ENCODE peak calls at places on chromosomes 3 and 15, in eight cellular contexts. I, O, S, P, Y, N, L and M are unnamed samples.

GRCh38 chr3:80785475-80785874 is 976.0 kb downstream of the GBE1 start:
- DNase-seq in I (peak), O (peak), S (peak), P (peak), Y (peak), N (peak), L (no peak), M (no peak)

GRCh38 chr3:120299403-120299802 is 14.4 kb upstream of the GPR156 start:
- DNase-seq in I (no peak), O (peak), S (no peak), P (peak), Y (no peak), N (no peak), L (no peak), M (no peak)

GRCh38 chr3:159257954-159258353 is 456.1 kb downstream of the MFSD1 start:
- DNase-seq in I (no peak), O (no peak), S (no peak), P (no peak), Y (no peak), N (no peak), L (no peak), M (no peak)

GRCh38 chr15:85760531-85761371 is 34.0 kb downstream of the KLHL25 start:
- DNase-seq in I (no peak), O (no peak), S (no peak), P (no peak), Y (no peak), N (no peak), L (no peak), M (no peak)

GRCh38 chr3:52240059-52240885 is 1.3 kb upstream of the TWF2 start:
- DNase-seq in I (no peak), O (peak), S (peak), P (peak), Y (peak), N (peak), L (peak), M (peak)

GRCh38 chr15:67873777-67874176 is 33.9 kb upstream of the RNU6-1 start:
- DNase-seq in I (no peak), O (no peak), S (no peak), P (no peak), Y (no peak), N (no peak), L (no peak), M (no peak)

GRCh38 chr3:77618686-77619085 is 578.8 kb downstream of the ROBO2 start:
- DNase-seq in I (no peak), O (no peak), S (no peak), P (no peak), Y (no peak), N (no peak), L (no peak), M (no peak)

GRCh38 chr15:86634992-86635608 is 555.4 kb downstream of the AGBL1 start:
- DNase-seq in I (no peak), O (no peak), S (no peak), P (no peak), Y (no peak), N (no peak), L (no peak), M (no peak)

GRCh38 chr3:69740103-69741021 is 1.1 kb downstream of the MITF start:
- DNase-seq in I (peak), O (peak), S (peak), P (peak), Y (no peak), N (peak), L (no peak), M (no peak)

GRCh38 chr3:115877647-115877934 is 254.3 kb downstream of the GAP43 start:
- DNase-seq in I (no peak), O (no peak), S (no peak), P (no peak), Y (no peak), N (no peak), L (peak), M (no peak)

GRCh38 chr3:32640939-32641725 is 43.9 kb upstream of the CNOT10 start:
- DNase-seq in I (no peak), O (peak), S (no peak), P (no peak), Y (no peak), N (no peak), L (peak), M (no peak)

GRCh38 chr3:45642731-45643152 is 46.5 kb upstream of the SACM1L start:
- DNase-seq in I (peak), O (peak), S (no peak), P (no peak), Y (no peak), N (no peak), L (peak), M (no peak)

GRCh38 chr15:40871749-40872617 is 2.1 kb downstream of the RHOV start:
- DNase-seq in I (no peak), O (no peak), S (peak), P (peak), Y (no peak), N (no peak), L (no peak), M (no peak)

GRCh38 chr15:66882251-66883020 is 180.4 kb downstream of the SMAD6 start:
- DNase-seq in I (no peak), O (peak), S (no peak), P (peak), Y (no peak), N (no peak), L (peak), M (no peak)

GRCh38 chr3:107772016-107772415 is 249.3 kb downstream of the BBX start:
- DNase-seq in I (no peak), O (no peak), S (peak), P (peak), Y (no peak), N (no peak), L (no peak), M (no peak)

GRCh38 chr3:74267583-74268184 is 346.8 kb downstream of the CNTN3 start:
- DNase-seq in I (peak), O (peak), S (peak), P (peak), Y (peak), N (no peak), L (peak), M (peak)

GRCh38 chr15:39272901-39273300 is 308.0 kb upstream of the THBS1 start:
- DNase-seq in I (no peak), O (no peak), S (no peak), P (no peak), Y (no peak), N (no peak), L (no peak), M (no peak)

GRCh38 chr3:129625071-129625874 is 18.8 kb upstream of the PLXND1 start:
- DNase-seq in I (no peak), O (peak), S (no peak), P (no peak), Y (no peak), N (no peak), L (no peak), M (no peak)

GRCh38 chr3:129629011-129629410 is 22.5 kb upstream of the PLXND1 start:
- DNase-seq in I (no peak), O (no peak), S (no peak), P (no peak), Y (no peak), N (no peak), L (no peak), M (no peak)

GRCh38 chr3:129627350-129628168 is 21.1 kb upstream of the PLXND1 start:
- DNase-seq in I (peak), O (peak), S (peak), P (peak), Y (peak), N (peak), L (peak), M (no peak)

GRCh38 chr3:129628169-129628522 is 21.7 kb upstream of the PLXND1 start:
- DNase-seq in I (no peak), O (no peak), S (no peak), P (no peak), Y (no peak), N (no peak), L (peak), M (no peak)

GRCh38 chr3:129626744-129627349 is 20.4 kb upstream of the PLXND1 start:
- DNase-seq in I (peak), O (peak), S (peak), P (peak), Y (peak), N (peak), L (peak), M (no peak)
- H3K4me2 ChIP-seq in I (peak), O (peak), S (peak), P (peak), Y (peak), N (peak), L (peak), M (peak)

GRCh38 chr3:124916837-124917409 is 17.6 kb downstream of the MUC13 start:
- DNase-seq in I (no peak), O (no peak), S (no peak), P (no peak), Y (no peak), N (no peak), L (no peak), M (no peak)
- TF ChIP-seq EZH2 in I (no peak), O (no peak), S (no peak), P (no peak), Y (no peak), N (no peak), L (no peak), M (no peak)

GRCh38 chr15:63491979-63492378 is 12.4 kb upstream of the USP3 start:
- DNase-seq in I (no peak), O (peak), S (peak), P (no peak), Y (no peak), N (no peak), L (peak), M (no peak)

GRCh38 chr15:63492541-63493077 is 11.8 kb upstream of the USP3 start:
- DNase-seq in I (no peak), O (peak), S (peak), P (peak), Y (no peak), N (no peak), L (peak), M (no peak)

GRCh38 chr15:63495343-63495742 is 9.1 kb upstream of the USP3 start:
- DNase-seq in I (no peak), O (no peak), S (no peak), P (no peak), Y (no peak), N (no peak), L (no peak), M (no peak)

GRCh38 chr15:63494406-63494805 is 10.0 kb upstream of the USP3 start:
- DNase-seq in I (no peak), O (no peak), S (no peak), P (no peak), Y (no peak), N (no peak), L (no peak), M (no peak)

GRCh38 chr15:63493451-63493850 is 10.9 kb upstream of the USP3 start:
- DNase-seq in I (no peak), O (no peak), S (no peak), P (no peak), Y (no peak), N (no peak), L (no peak), M (no peak)
- H3K4me2 ChIP-seq in I (no peak), O (no peak), S (no peak), P (peak), Y (peak), N (no peak), L (no peak), M (no peak)

DNA sequence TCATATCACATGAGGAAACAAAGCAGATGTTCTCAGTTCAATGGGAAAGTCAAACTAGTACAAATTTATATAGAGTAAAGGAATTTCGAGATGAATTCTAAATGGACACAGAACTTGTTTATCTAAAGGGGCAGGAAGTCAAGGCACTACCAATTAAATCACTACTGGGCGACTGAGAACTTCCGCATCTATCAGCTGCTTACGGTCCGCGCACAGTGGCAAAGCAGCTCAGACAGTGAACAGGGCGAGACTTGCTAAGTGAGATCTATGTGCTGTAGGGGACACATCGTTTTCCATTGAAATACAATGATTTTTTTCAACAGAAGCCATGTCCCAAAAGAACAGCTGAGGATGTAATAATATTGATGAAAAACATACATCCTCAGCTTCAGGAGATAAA is 105.0 kb downstream of the CHRNA7 start:
- DNase-seq in I (no peak), O (no peak), S (no peak), P (no peak), Y (no peak), N (no peak), L (no peak), M (no peak)
- TF ChIP-seq EZH2 in I (no peak), O (no peak), S (no peak), P (no peak), Y (no peak), N (no peak), L (no peak), M (no peak)

DNA sequence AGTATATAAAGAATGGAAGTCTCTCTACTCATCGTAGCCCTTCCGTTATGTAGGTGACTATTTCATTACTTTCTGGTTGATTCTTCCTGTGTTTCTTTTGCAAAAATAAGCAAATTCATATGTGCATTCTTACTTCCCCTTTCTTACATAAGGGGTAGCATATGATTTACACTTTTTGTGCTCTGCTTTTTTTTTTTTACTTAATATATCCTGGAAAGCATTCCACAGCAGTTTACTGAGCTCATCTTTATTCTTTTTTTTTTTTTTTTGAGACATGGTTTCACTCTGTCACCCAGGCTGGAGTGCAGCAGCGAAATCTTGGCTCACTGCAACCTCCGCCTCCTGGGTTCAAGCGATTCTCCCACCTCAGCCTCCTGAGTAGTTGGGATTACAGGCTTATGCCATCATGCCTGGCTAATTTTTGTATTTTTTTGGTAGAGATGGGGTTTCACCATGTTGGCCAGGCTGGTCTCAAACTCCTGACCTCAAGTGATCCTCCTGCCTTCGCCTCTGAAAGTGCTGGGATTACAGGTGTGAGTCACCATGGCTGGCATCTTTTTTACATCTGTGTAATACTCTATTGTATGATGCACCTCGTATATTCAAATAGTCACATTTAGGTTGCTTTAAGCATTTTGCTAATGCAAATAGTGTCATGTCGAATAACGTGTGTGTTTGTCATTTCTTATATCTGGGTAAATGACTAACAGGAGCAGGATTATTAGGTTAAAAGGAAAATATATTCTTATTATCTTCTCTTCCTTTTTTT is 13.1 kb downstream of the SCAMP5 start:
- DNase-seq in I (no peak), O (no peak), S (no peak), P (peak), Y (no peak), N (peak), L (no peak), M (no peak)
- H3K4me2 ChIP-seq in I (no peak), O (no peak), S (no peak), P (no peak), Y (no peak), N (peak), L (no peak), M (no peak)